ENCODE peak calls at places on chromosome 10, in seven cellular contexts. One of them, this sample, is unnamed.

GRCh38 chr10:96606216-96606615 is 19.4 kb upstream of the TM9SF3 start:
- DNase-seq in thyroid gland: no peak
- DNase-seq in mammary epithelial cell: no peak
- DNase-seq in A549: no peak
- DNase-seq in CD4-positive, alpha-beta memory T cell: no peak
- DNase-seq in H1: no peak
- DNase-seq in aorta: no peak
- DNase-seq in this sample: no peak

GRCh38 chr10:125348536-125348935 is 188.2 kb upstream of the CTBP2 start:
- DNase-seq in thyroid gland: no peak
- DNase-seq in mammary epithelial cell: no peak
- DNase-seq in A549: no peak
- DNase-seq in CD4-positive, alpha-beta memory T cell: no peak
- DNase-seq in H1: no peak
- DNase-seq in aorta: no peak
- DNase-seq in this sample: no peak

GRCh38 chr10:29392376-29393021 is 103.6 kb downstream of the LYZL1 start:
- DNase-seq in thyroid gland: peak
- DNase-seq in mammary epithelial cell: peak
- DNase-seq in A549: peak
- DNase-seq in CD4-positive, alpha-beta memory T cell: no peak
- DNase-seq in H1: no peak
- DNase-seq in aorta: no peak
- DNase-seq in this sample: no peak

GRCh38 chr10:69831231-69831855 is 29.6 kb downstream of the COL13A1 start:
- DNase-seq in thyroid gland: no peak
- DNase-seq in mammary epithelial cell: no peak
- DNase-seq in A549: no peak
- DNase-seq in CD4-positive, alpha-beta memory T cell: no peak
- DNase-seq in H1: no peak
- DNase-seq in aorta: no peak
- DNase-seq in this sample: no peak

GRCh38 chr10:16612148-16612742 is 90.6 kb upstream of the C1QL3 start:
- DNase-seq in thyroid gland: no peak
- DNase-seq in mammary epithelial cell: peak
- DNase-seq in A549: no peak
- DNase-seq in CD4-positive, alpha-beta memory T cell: no peak
- DNase-seq in H1: no peak
- DNase-seq in aorta: no peak
- DNase-seq in this sample: no peak

GRCh38 chr10:95626468-95626867 is 30.0 kb downstream of the ALDH18A1 start:
- DNase-seq in thyroid gland: no peak
- DNase-seq in mammary epithelial cell: no peak
- DNase-seq in A549: no peak
- DNase-seq in CD4-positive, alpha-beta memory T cell: no peak
- DNase-seq in H1: no peak
- DNase-seq in aorta: no peak
- DNase-seq in this sample: no peak

GRCh38 chr10:4315529-4315928 is 510.5 kb upstream of the AKR1E2 start:
- DNase-seq in thyroid gland: peak
- DNase-seq in mammary epithelial cell: no peak
- DNase-seq in A549: no peak
- DNase-seq in CD4-positive, alpha-beta memory T cell: no peak
- DNase-seq in H1: no peak
- DNase-seq in aorta: no peak
- DNase-seq in this sample: no peak

GRCh38 chr10:1121311-1121970 is 65.3 kb downstream of the WDR37 start:
- DNase-seq in thyroid gland: peak
- DNase-seq in mammary epithelial cell: no peak
- DNase-seq in A549: no peak
- DNase-seq in CD4-positive, alpha-beta memory T cell: no peak
- DNase-seq in H1: no peak
- DNase-seq in aorta: no peak
- DNase-seq in this sample: no peak

GRCh38 chr10:11639861-11640764 is 28.7 kb upstream of the USP6NL start:
- DNase-seq in thyroid gland: no peak
- DNase-seq in mammary epithelial cell: no peak
- DNase-seq in A549: no peak
- DNase-seq in CD4-positive, alpha-beta memory T cell: no peak
- DNase-seq in H1: no peak
- DNase-seq in aorta: no peak
- DNase-seq in this sample: no peak

GRCh38 chr10:45001382-45002148 is 842 bp downstream of the ZNF22 start:
- DNase-seq in thyroid gland: peak
- DNase-seq in mammary epithelial cell: peak
- DNase-seq in A549: peak
- DNase-seq in CD4-positive, alpha-beta memory T cell: peak
- DNase-seq in H1: no peak
- DNase-seq in aorta: peak
- DNase-seq in this sample: no peak

GRCh38 chr10:58813573-58813972 is 300.9 kb downstream of the BICC1 start:
- DNase-seq in thyroid gland: peak
- DNase-seq in mammary epithelial cell: no peak
- DNase-seq in A549: no peak
- DNase-seq in CD4-positive, alpha-beta memory T cell: no peak
- DNase-seq in H1: no peak
- DNase-seq in aorta: no peak
- DNase-seq in this sample: no peak

GRCh38 chr10:37222046-37222445 is 96.6 kb downstream of the ANKRD30A start:
- DNase-seq in thyroid gland: no peak
- DNase-seq in mammary epithelial cell: no peak
- DNase-seq in A549: no peak
- DNase-seq in CD4-positive, alpha-beta memory T cell: no peak
- DNase-seq in H1: no peak
- DNase-seq in aorta: no peak
- DNase-seq in this sample: no peak

GRCh38 chr10:16809074-16809718 is 8.0 kb downstream of the RSU1 start:
- DNase-seq in thyroid gland: peak
- DNase-seq in mammary epithelial cell: peak
- DNase-seq in A549: no peak
- DNase-seq in CD4-positive, alpha-beta memory T cell: peak
- DNase-seq in H1: no peak
- DNase-seq in aorta: no peak
- DNase-seq in this sample: no peak

GRCh38 chr10:43292745-43293676 is 26.1 kb upstream of the RASGEF1A start:
- DNase-seq in thyroid gland: peak
- DNase-seq in mammary epithelial cell: peak
- DNase-seq in A549: peak
- DNase-seq in CD4-positive, alpha-beta memory T cell: no peak
- DNase-seq in H1: no peak
- DNase-seq in aorta: no peak
- DNase-seq in this sample: no peak

GRCh38 chr10:114577133-114577532 is 80.9 kb downstream of the ABLIM1 start:
- DNase-seq in thyroid gland: peak
- DNase-seq in mammary epithelial cell: peak
- DNase-seq in A549: no peak
- DNase-seq in CD4-positive, alpha-beta memory T cell: no peak
- DNase-seq in H1: no peak
- DNase-seq in aorta: no peak
- DNase-seq in this sample: no peak

GRCh38 chr10:90227259-90227658 is 525.9 kb downstream of the KIF20B start:
- DNase-seq in thyroid gland: no peak
- DNase-seq in mammary epithelial cell: peak
- DNase-seq in A549: no peak
- DNase-seq in CD4-positive, alpha-beta memory T cell: no peak
- DNase-seq in H1: no peak
- DNase-seq in aorta: no peak
- DNase-seq in this sample: no peak

GRCh38 chr10:17504547-17505245 is 50.3 kb upstream of the ST8SIA6 start:
- DNase-seq in thyroid gland: no peak
- DNase-seq in mammary epithelial cell: no peak
- DNase-seq in A549: no peak
- DNase-seq in CD4-positive, alpha-beta memory T cell: no peak
- DNase-seq in H1: no peak
- DNase-seq in aorta: no peak
- DNase-seq in this sample: no peak

GRCh38 chr10:16717617-16718395 is 99.4 kb downstream of the RSU1 start:
- DNase-seq in thyroid gland: no peak
- DNase-seq in mammary epithelial cell: no peak
- DNase-seq in A549: no peak
- DNase-seq in CD4-positive, alpha-beta memory T cell: no peak
- DNase-seq in H1: no peak
- DNase-seq in aorta: no peak
- DNase-seq in this sample: no peak

GRCh38 chr10:78935697-78936407 is 132.9 kb upstream of the ZMIZ1 start:
- DNase-seq in thyroid gland: peak
- DNase-seq in mammary epithelial cell: no peak
- DNase-seq in A549: no peak
- DNase-seq in CD4-positive, alpha-beta memory T cell: no peak
- DNase-seq in H1: no peak
- DNase-seq in aorta: no peak
- DNase-seq in this sample: no peak

GRCh38 chr10:74598891-74599566 is 227.4 kb upstream of the KAT6B start:
- DNase-seq in thyroid gland: no peak
- DNase-seq in mammary epithelial cell: no peak
- DNase-seq in A549: no peak
- DNase-seq in CD4-positive, alpha-beta memory T cell: no peak
- DNase-seq in H1: no peak
- DNase-seq in aorta: no peak
- DNase-seq in this sample: no peak

GRCh38 chr10:5468262-5469106 is 30.9 kb downstream of the CALML5 start:
- DNase-seq in thyroid gland: no peak
- DNase-seq in mammary epithelial cell: no peak
- DNase-seq in A549: no peak
- DNase-seq in CD4-positive, alpha-beta memory T cell: no peak
- DNase-seq in H1: no peak
- DNase-seq in aorta: no peak
- DNase-seq in this sample: no peak

GRCh38 chr10:80855348-80855971 is 317.8 kb downstream of the SH2D4B start:
- DNase-seq in thyroid gland: no peak
- DNase-seq in mammary epithelial cell: no peak
- DNase-seq in A549: no peak
- DNase-seq in CD4-positive, alpha-beta memory T cell: no peak
- DNase-seq in H1: peak
- DNase-seq in aorta: no peak
- DNase-seq in this sample: no peak

GRCh38 chr10:131920693-131921092 is 19.9 kb downstream of the PPP2R2D start:
- DNase-seq in thyroid gland: no peak
- DNase-seq in mammary epithelial cell: no peak
- DNase-seq in A549: no peak
- DNase-seq in CD4-positive, alpha-beta memory T cell: no peak
- DNase-seq in H1: no peak
- DNase-seq in aorta: no peak
- DNase-seq in this sample: no peak
- H3K27ac ChIP-seq in thyroid gland: no peak
- H3K27ac ChIP-seq in mammary epithelial cell: peak
- H3K27ac ChIP-seq in A549: no peak
- H3K27ac ChIP-seq in CD4-positive, alpha-beta memory T cell: no peak
- H3K27ac ChIP-seq in H1: no peak
- H3K27ac ChIP-seq in aorta: no peak
- H3K27ac ChIP-seq in this sample: no peak

GRCh38 chr10:30527623-30528426 is 93.8 kb downstream of the MAP3K8 start:
- DNase-seq in thyroid gland: no peak
- DNase-seq in mammary epithelial cell: no peak
- DNase-seq in A549: no peak
- DNase-seq in CD4-positive, alpha-beta memory T cell: no peak
- DNase-seq in H1: no peak
- DNase-seq in aorta: no peak
- DNase-seq in this sample: no peak

GRCh38 chr10:30531751-30532530 is 97.6 kb downstream of the LYZL2 start:
- DNase-seq in thyroid gland: no peak
- DNase-seq in mammary epithelial cell: no peak
- DNase-seq in A549: no peak
- DNase-seq in CD4-positive, alpha-beta memory T cell: no peak
- DNase-seq in H1: no peak
- DNase-seq in aorta: no peak
- DNase-seq in this sample: no peak

GRCh38 chr10:30529373-30529998 is 95.5 kb downstream of the MAP3K8 start:
- DNase-seq in thyroid gland: peak
- DNase-seq in mammary epithelial cell: no peak
- DNase-seq in A549: no peak
- DNase-seq in CD4-positive, alpha-beta memory T cell: peak
- DNase-seq in H1: no peak
- DNase-seq in aorta: peak
- DNase-seq in this sample: peak

DNA sequence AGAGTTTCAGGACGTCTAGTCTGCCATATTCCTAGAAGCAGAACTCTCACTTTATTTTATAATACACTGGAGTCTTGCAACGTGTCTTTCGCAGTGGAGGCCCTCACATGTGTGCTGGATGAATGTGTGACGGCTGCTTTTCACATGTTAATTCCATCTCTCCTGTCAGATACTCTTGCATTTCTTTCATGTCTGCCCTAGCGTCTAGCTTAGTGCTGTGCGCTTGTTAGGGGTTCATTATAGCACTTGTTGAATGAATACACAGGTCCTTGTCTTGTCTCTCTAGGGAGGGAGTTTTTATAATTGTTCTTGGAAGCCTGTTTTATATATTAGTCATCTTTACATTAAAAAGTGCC is 94.4 kb downstream of the MAP3K8 start:
- DNase-seq in thyroid gland: no peak
- DNase-seq in mammary epithelial cell: no peak
- DNase-seq in A549: no peak
- DNase-seq in CD4-positive, alpha-beta memory T cell: no peak
- DNase-seq in H1: no peak
- DNase-seq in aorta: no peak
- DNase-seq in this sample: no peak
- H3K27ac ChIP-seq in thyroid gland: no peak
- H3K27ac ChIP-seq in mammary epithelial cell: no peak
- H3K27ac ChIP-seq in A549: no peak
- H3K27ac ChIP-seq in CD4-positive, alpha-beta memory T cell: no peak
- H3K27ac ChIP-seq in H1: no peak
- H3K27ac ChIP-seq in aorta: no peak
- H3K27ac ChIP-seq in this sample: peak

DNA sequence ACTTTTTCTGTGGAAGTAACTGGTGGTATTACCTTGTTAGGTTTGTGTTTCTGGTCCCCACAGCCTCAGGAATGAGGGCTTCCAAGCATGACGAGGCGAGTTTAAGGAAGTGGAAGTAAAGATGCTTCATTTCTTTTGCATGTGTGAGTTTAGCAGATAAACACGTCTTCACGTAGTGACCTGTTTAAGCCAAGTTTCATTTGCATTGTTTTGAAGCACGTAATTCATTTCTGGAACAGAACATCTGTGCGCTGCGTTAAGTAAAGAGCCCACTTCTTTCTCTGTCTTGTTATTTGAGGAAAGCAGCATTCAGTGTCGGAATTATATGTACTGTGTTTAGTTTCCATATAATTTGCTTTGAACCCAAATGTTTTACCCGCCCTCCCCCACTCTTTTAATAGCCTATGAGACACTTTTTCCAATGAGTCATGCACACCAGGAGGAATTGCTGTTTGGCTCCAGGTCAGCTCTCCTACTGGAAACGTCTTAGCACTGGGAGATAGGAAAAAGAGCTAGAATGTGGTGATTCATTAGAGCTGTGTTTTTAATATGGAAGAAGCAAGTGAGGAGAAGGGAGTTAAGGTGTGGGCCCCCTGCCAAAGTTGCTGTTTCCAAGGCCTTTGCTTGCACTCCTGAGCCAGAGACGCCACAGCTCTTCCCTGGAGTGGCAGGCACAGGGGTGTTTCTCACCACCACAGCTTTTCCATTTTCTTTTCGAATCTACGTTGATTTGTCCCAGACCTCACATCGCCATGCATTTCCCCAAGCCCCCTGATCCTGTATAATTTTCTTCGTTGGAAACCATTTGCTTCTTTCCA is 36.8 kb downstream of the BTBD16 start:
- DNase-seq in thyroid gland: peak
- DNase-seq in mammary epithelial cell: peak
- DNase-seq in A549: peak
- DNase-seq in CD4-positive, alpha-beta memory T cell: no peak
- DNase-seq in H1: no peak
- DNase-seq in aorta: peak
- DNase-seq in this sample: no peak
- H3K27ac ChIP-seq in thyroid gland: peak
- H3K27ac ChIP-seq in mammary epithelial cell: peak
- H3K27ac ChIP-seq in A549: peak
- H3K27ac ChIP-seq in CD4-positive, alpha-beta memory T cell: no peak
- H3K27ac ChIP-seq in H1: no peak
- H3K27ac ChIP-seq in aorta: peak
- H3K27ac ChIP-seq in this sample: no peak

GRCh38 chr10:62153191-62153590 is 115.5 kb downstream of the RTKN2 start:
- DNase-seq in thyroid gland: no peak
- DNase-seq in mammary epithelial cell: peak
- DNase-seq in A549: no peak
- DNase-seq in CD4-positive, alpha-beta memory T cell: no peak
- DNase-seq in H1: no peak
- DNase-seq in aorta: no peak
- DNase-seq in this sample: no peak
- H3K27ac ChIP-seq in thyroid gland: no peak
- H3K27ac ChIP-seq in mammary epithelial cell: no peak
- H3K27ac ChIP-seq in A549: no peak
- H3K27ac ChIP-seq in CD4-positive, alpha-beta memory T cell: no peak
- H3K27ac ChIP-seq in H1: no peak
- H3K27ac ChIP-seq in aorta: no peak
- H3K27ac ChIP-seq in this sample: no peak

This sample was measured in CD8-positive, alpha-beta memory T cell.